ENCODE peak calls at places on chromosomes 2 and 18, in four cellular contexts. Z, M, J and K are unnamed samples.

GRCh38 chr2:7572460-7572859 is 655.2 kb downstream of the RNF144A start:
- DNase-seq in Z (no peak), M (no peak), J (no peak), K (no peak)

GRCh38 chr2:101893676-101894381 is 97.9 kb upstream of the IL1R2 start:
- DNase-seq in Z (no peak), M (no peak), J (no peak), K (no peak)

GRCh38 chr18:8389391-8390340 is 219.6 kb upstream of the RAB12 start:
- DNase-seq in Z (peak), M (peak), J (peak), K (peak)

GRCh38 chr2:205687018-205687956 is 5.0 kb downstream of the NRP2 start:
- DNase-seq in Z (no peak), M (no peak), J (no peak), K (no peak)

GRCh38 chr2:234839285-234839684 is 112.5 kb upstream of the SH3BP4 start:
- DNase-seq in Z (no peak), M (no peak), J (peak), K (no peak)

GRCh38 chr2:20916604-20917286 is 93.8 kb upstream of the LDAH start:
- DNase-seq in Z (peak), M (peak), J (peak), K (peak)

GRCh38 chr2:28776471-28776870 is 24.8 kb downstream of the PPP1CB start:
- DNase-seq in Z (no peak), M (no peak), J (no peak), K (no peak)

GRCh38 chr2:55150834-55151233 is 81.3 kb downstream of the CLHC1 start:
- DNase-seq in Z (no peak), M (no peak), J (no peak), K (no peak)

GRCh38 chr2:6826081-6826913 is 39.4 kb downstream of the CMPK2 start:
- DNase-seq in Z (peak), M (peak), J (peak), K (peak)

GRCh38 chr2:178484245-178485041 is 4.2 kb downstream of the PLEKHA3 start:
- DNase-seq in Z (peak), M (peak), J (no peak), K (no peak)

GRCh38 chr2:51289045-51289444 is 257.1 kb upstream of the NRXN1 start:
- DNase-seq in Z (no peak), M (no peak), J (no peak), K (no peak)

GRCh38 chr2:88829607-88830463 is 138.4 kb downstream of the RPIA start:
- DNase-seq in Z (no peak), M (no peak), J (no peak), K (no peak)

GRCh38 chr2:120720176-120720575 is 15.5 kb upstream of the GLI2 start:
- DNase-seq in Z (no peak), M (no peak), J (no peak), K (no peak)

GRCh38 chr2:8494589-8494988 is 187.3 kb upstream of the ID2 start:
- DNase-seq in Z (no peak), M (no peak), J (no peak), K (no peak)

GRCh38 chr18:68991281-68991680 is 193.4 kb downstream of the CCDC102B start:
- DNase-seq in Z (no peak), M (peak), J (no peak), K (no peak)

GRCh38 chr2:24818721-24819167 is 25.5 kb downstream of the CENPO start:
- DNase-seq in Z (peak), M (peak), J (no peak), K (no peak)

GRCh38 chr2:24820598-24821432 is 27.6 kb downstream of the CENPO start:
- DNase-seq in Z (no peak), M (no peak), J (no peak), K (no peak)

GRCh38 chr2:24819442-24820174 is 26.4 kb downstream of the CENPO start:
- DNase-seq in Z (no peak), M (no peak), J (no peak), K (no peak)

GRCh38 chr2:24821433-24821891 is 28.2 kb downstream of the CENPO start:
- DNase-seq in Z (no peak), M (no peak), J (no peak), K (no peak)

GRCh38 chr2:24820175-24820513 is 26.9 kb downstream of the CENPO start:
- DNase-seq in Z (no peak), M (no peak), J (no peak), K (no peak)
- TF ChIP-seq MAFK in Z (no peak), M (no peak), J (no peak), K (no peak)

GRCh38 chr18:76495435-76496199 is 575 bp upstream of the ZNF516 start:
- DNase-seq in Z (no peak), M (peak), J (peak), K (peak)
- TF ChIP-seq MAZ in Z (no peak), M (no peak), J (no peak), K (no peak)

GRCh38 chr2:172484253-172484652 is 56.9 kb downstream of the ITGA6 start:
- DNase-seq in Z (peak), M (peak), J (peak), K (peak)
- TF ChIP-seq MAFK in Z (no peak), M (no peak), J (no peak), K (no peak)

DNA sequence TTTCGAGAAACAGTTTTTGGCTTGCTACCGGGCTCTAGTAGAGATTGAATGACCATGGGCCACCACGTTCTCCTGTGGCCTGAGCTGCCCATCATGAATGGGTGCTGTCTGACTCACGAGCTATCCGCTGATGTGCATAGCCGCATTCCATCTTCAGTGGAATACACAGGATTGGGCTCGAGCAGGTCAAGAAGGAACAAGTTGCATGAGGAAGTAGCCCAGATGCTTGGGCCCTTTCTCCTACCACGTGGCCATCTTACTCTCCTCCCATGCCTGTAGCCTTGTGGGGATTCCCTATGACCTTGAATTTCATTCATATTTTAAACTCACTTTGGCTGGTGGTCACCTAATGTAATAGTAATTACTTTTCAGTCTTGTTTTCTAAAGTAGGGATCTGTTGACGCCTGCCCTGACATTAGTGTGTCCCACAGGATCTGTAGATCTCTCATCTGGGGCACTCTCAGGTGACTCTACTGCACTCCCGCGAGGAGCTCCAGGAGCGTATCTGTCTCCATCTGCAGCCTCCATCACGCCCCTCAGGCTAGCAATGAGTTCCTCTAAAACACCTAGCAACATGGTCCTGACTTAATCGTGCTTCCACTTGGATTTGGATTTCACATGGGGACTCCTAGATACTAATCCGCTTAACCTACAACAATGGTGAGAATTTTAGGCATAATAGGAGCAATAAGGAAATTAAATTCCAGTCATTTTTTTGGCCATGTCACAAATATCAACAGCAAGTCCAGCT is 67.8 kb downstream of the PSMG2 start:
- DNase-seq in Z (no peak), M (no peak), J (no peak), K (no peak)
- TF ChIP-seq MAZ in Z (no peak), M (no peak), J (no peak), K (no peak)

GRCh38 chr2:54050445-54050844 is 65.0 kb upstream of the ACYP2 start:
- DNase-seq in Z (no peak), M (no peak), J (no peak), K (no peak)

GRCh38 chr2:54054774-54055173 is 60.6 kb upstream of the ACYP2 start:
- DNase-seq in Z (no peak), M (no peak), J (no peak), K (no peak)

GRCh38 chr2:54053830-54054229 is 61.6 kb upstream of the ACYP2 start:
- DNase-seq in Z (no peak), M (no peak), J (no peak), K (no peak)

GRCh38 chr2:54054271-54054670 is 61.1 kb upstream of the ACYP2 start:
- DNase-seq in Z (no peak), M (no peak), J (no peak), K (no peak)

DNA sequence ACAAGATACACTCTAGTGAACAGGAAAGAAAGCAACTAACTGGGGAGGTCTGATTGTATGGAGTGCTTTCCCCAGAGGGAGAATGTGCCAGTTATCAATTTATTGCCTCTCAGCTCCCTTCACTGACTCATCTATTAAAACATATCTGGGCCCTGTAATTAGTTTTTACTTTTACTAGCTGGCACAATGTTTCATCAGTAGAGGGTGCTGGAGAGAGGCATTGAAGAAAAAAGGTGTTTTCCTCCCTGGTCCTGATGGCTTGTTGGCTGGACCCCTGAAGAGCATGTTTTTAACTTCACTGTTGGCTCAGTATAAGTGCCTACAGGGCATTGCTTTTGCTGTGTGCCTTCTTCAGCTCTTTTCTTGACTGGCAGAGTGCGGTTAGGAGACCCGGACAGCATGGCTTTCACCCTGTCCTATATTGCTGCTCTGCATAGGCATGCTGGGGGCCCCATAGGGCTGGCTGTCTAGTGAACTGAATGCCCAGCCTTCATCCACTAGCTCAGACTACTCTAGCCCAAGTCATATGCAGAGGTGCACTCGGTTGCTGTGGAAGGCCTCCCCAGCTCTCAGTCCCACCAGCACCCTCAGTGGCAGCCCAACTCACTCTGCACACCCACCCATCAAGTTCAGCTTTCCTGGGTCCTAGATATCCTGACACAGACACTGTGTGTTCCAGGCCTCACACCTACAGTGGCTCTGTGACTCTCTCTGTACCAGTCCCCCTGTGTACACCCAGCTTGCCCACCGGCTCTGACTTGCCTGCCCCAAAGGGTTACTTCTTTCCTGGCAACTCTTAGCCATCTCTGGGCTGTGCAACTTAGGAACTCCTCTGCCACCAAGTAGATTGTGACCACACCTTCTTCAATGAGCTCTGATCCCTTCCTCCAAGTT is 62.3 kb upstream of the ACYP2 start:
- DNase-seq in Z (peak), M (no peak), J (no peak), K (no peak)
- TF ChIP-seq MAFK in Z (no peak), M (no peak), J (no peak), K (no peak)

GRCh38 chr2:12787891-12788783 is 71.4 kb downstream of the TRIB2 start:
- DNase-seq in Z (no peak), M (peak), J (no peak), K (no peak)
- TF ChIP-seq MAZ in Z (no peak), M (no peak), J (no peak), K (no peak)

DNA sequence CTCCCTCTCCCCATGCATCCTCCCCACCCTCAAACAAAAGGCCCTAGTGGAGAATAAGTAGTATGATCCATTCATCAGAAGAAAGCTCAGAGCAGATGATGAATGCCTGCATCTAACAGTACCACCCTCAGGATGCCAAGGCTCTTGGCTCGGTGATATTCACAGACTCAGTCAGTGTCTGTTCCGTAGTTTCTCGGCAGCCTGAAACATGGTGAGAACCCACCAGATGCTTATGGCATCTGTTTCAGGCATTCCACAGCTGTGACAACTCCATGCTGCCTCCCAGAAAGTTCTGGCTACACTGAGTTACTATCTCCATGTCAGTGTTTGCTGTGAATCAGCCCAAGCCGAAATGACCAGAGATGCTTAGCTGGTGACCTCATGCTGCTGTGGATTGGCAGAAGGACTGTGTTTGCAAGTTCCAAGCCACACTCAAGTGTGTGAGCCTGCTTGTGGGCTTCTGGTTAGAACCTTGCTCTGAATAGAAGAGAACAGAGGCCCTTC is 83.9 kb downstream of the WDSUB1 start:
- DNase-seq in Z (no peak), M (peak), J (peak), K (no peak)
- TF ChIP-seq MAFK in Z (no peak), M (no peak), J (no peak), K (no peak)

DNA sequence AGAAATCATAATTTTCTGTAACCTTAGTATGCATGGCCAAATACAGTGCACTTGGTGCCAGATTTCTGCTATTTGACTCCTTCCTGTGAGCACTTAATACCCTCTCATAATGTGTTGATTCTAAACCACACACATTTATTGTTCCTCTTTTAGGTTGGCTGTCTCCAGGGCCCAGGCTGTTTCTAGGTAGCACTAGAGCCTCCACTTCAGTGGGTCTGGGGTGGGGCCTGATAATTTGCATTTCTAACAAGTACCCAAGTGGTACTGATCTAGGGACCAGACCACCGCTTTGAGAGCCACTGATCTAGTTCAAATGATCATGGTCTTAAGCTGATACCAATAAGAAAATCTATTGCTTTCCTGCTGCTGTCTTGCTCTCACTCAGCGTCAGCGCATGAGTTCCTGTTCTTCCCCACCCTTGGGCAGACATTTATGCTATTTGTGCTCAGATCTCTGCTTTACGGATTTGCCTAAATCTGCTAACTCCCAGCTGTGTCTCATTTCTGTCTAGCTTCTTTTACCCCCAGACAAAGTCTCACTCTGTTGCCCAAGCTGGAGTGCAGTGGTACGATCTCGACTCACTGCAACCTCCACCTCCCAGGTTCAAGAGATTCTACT is 7.4 kb downstream of the PTRHD1 start:
- DNase-seq in Z (no peak), M (no peak), J (no peak), K (no peak)
- TF ChIP-seq MAZ in Z (no peak), M (no peak), J (no peak), K (no peak)